ENCODE peak calls at places on chromosomes 2 and 18, in eight cellular contexts. H is IMR-90, E is K562, T is fibroblast of lung, F is psoas muscle, L is tibial nerve, U is mesendoderm, A is suprapubic skin. D is an unnamed sample. For H3K27me3, the result is how much of the 10 kb centered on the place peaks cover.

GRCh38 chr2:237102428-237102827 is 16.7 kb downstream of the COPS8 start:
- DNase-seq in H (no peak), E (no peak), T (no peak), F (no peak), L (no peak), U (no peak), A (no peak), D (no peak)

GRCh38 chr2:177772529-177772928 is 300.0 kb downstream of the PDE11A start:
- DNase-seq in H (peak), E (peak), T (peak), F (no peak), L (no peak), U (peak), A (no peak), D (no peak)

GRCh38 chr2:189587771-189588170 is 7.2 kb upstream of the SLC40A1 start:
- DNase-seq in H (no peak), E (no peak), T (no peak), F (no peak), L (no peak), U (no peak), A (no peak), D (no peak)

GRCh38 chr18:79507546-79508480 is 112.1 kb downstream of the NFATC1 start:
- DNase-seq in H (peak), E (peak), T (peak), F (peak), L (peak), U (no peak), A (peak), D (peak)

GRCh38 chr2:165067958-165068612 is 112.8 kb upstream of the SLC38A11 start:
- DNase-seq in H (peak), E (no peak), T (peak), F (no peak), L (no peak), U (peak), A (no peak), D (no peak)

GRCh38 chr18:39946623-39947061 is 2008.4 kb upstream of the PIK3C3 start:
- DNase-seq in H (peak), E (no peak), T (peak), F (no peak), L (no peak), U (peak), A (no peak), D (peak)

GRCh38 chr2:104521247-104521646 is 332.7 kb upstream of the POU3F3 start:
- DNase-seq in H (no peak), E (no peak), T (no peak), F (no peak), L (no peak), U (peak), A (no peak), D (no peak)

GRCh38 chr18:59033361-59033760 is 106.3 kb upstream of the SEC11C start:
- DNase-seq in H (peak), E (no peak), T (no peak), F (no peak), L (no peak), U (peak), A (no peak), D (no peak)

GRCh38 chr2:157055660-157056199 is 201.8 kb upstream of the GALNT5 start:
- DNase-seq in H (peak), E (no peak), T (peak), F (no peak), L (no peak), U (no peak), A (no peak), D (no peak)

DNA sequence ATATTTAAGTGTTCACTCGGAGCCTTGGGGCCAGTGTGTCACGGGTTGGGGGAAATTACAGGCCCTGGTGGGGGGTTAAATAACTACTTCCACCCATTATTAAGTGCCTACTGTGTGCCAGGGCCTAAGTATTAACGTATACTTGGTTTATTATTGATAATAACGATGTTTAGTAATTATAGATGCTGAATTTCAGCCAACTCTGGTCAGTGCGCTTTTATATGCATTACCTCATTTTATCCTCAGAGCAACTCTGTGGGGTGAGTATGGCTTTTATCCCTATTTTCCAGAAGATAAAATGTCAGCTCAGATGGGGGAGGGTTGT is 848 bp upstream of the RAB11FIP5 start:
- DNase-seq in H (no peak), E (no peak), T (no peak), F (no peak), L (no peak), U (no peak), A (no peak), D (no peak)
- H3K27ac ChIP-seq in H (peak), E (no peak), T (peak), F (peak), L (peak), U (no peak), A (peak), D (peak)

GRCh38 chr2:97745474-97746172 is 32.2 kb downstream of the ZAP70 start:
- DNase-seq in H (peak), E (no peak), T (no peak), F (no peak), L (no peak), U (no peak), A (no peak), D (peak)
- H3K4me3 ChIP-seq in H (no peak), E (no peak), T (no peak), F (no peak), L (no peak), U (no peak), A (no peak), D (no peak)

GRCh38 chr2:153872311-153873061 is 764 bp downstream of the GALNT13 start:
- DNase-seq in H (no peak), E (no peak), T (no peak), F (no peak), L (no peak), U (peak), A (no peak), D (peak)

GRCh38 chr2:153871231-153872221 is at the start of gene GALNT13:
- DNase-seq in H (no peak), E (no peak), T (peak), F (peak), L (no peak), U (peak), A (peak), D (peak)

GRCh38 chr2:153873062-153874048 is 1.6 kb downstream of the GALNT13 start:
- DNase-seq in H (no peak), E (no peak), T (no peak), F (no peak), L (no peak), U (peak), A (peak), D (peak)

GRCh38 chr2:153866595-153866994 is 5.1 kb upstream of the GALNT13 start:
- DNase-seq in H (no peak), E (no peak), T (no peak), F (no peak), L (no peak), U (no peak), A (no peak), D (no peak)

GRCh38 chr2:153870308-153870707 is 1.4 kb upstream of the GALNT13 start:
- DNase-seq in H (no peak), E (no peak), T (no peak), F (no peak), L (no peak), U (peak), A (no peak), D (no peak)
- H3K27me3 ChIP-seq in H (under half), E (under half), T (under half), F (under half), L (under half), U (under half), A (under half), D (half or more)

GRCh38 chr18:24142376-24142775 is 3.5 kb downstream of the CABYR start:
- DNase-seq in H (no peak), E (no peak), T (no peak), F (no peak), L (no peak), U (no peak), A (no peak), D (no peak)

GRCh38 chr18:24138884-24139616 is at the start of gene CABYR:
- DNase-seq in H (peak), E (no peak), T (peak), F (peak), L (peak), U (peak), A (peak), D (peak)

GRCh38 chr18:24140697-24141096 is 1.8 kb downstream of the CABYR start:
- DNase-seq in H (no peak), E (no peak), T (no peak), F (no peak), L (no peak), U (no peak), A (no peak), D (no peak)

GRCh38 chr18:24136967-24137373 is 1.9 kb upstream of the CABYR start:
- DNase-seq in H (peak), E (no peak), T (peak), F (no peak), L (no peak), U (peak), A (no peak), D (no peak)

GRCh38 chr18:24138281-24138883 is 480 bp upstream of the CABYR start:
- DNase-seq in H (no peak), E (no peak), T (no peak), F (no peak), L (no peak), U (no peak), A (no peak), D (no peak)
- H3K27ac ChIP-seq in H (no peak), E (no peak), T (peak), F (no peak), L (peak), U (no peak), A (no peak), D (peak)

GRCh38 chr2:9142551-9143263 is 63.9 kb upstream of the ASAP2 start:
- DNase-seq in H (peak), E (peak), T (peak), F (peak), L (peak), U (peak), A (peak), D (peak)
- H3K4me3 ChIP-seq in H (peak), E (peak), T (no peak), F (peak), L (peak), U (no peak), A (peak), D (no peak)

DNA sequence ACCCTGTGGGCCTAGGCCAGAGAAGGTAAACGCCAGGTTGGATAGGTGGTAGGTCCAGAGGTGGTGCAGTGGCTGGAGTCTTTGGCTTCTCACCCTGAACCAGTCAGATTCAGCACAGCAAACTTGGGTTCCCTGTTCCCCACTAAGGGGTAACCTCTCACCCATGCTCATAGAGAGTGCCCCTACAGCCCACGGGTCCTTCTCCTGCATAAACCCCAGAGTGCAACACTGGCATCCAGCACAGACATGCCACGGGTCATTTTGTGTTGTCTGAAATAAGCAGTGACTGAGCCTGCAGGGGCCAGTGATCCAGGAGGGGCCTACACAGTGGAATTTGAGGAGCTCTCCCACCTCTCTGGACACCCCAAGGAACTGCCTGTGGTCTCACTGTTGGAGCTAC is 40.5 kb upstream of the ATP6V1B1 start:
- DNase-seq in H (no peak), E (no peak), T (no peak), F (no peak), L (no peak), U (no peak), A (no peak), D (no peak)
- H3K27me3 ChIP-seq in H (half or more), E (half or more), T (half or more), F (under half), L (under half), U (half or more), A (half or more), D (half or more)

GRCh38 chr2:215003001-215003400 is 135.4 kb downstream of the ABCA12 start:
- DNase-seq in H (peak), E (no peak), T (peak), F (no peak), L (no peak), U (peak), A (no peak), D (no peak)
- H3K27ac ChIP-seq in H (no peak), E (no peak), T (no peak), F (no peak), L (no peak), U (no peak), A (no peak), D (no peak)

DNA sequence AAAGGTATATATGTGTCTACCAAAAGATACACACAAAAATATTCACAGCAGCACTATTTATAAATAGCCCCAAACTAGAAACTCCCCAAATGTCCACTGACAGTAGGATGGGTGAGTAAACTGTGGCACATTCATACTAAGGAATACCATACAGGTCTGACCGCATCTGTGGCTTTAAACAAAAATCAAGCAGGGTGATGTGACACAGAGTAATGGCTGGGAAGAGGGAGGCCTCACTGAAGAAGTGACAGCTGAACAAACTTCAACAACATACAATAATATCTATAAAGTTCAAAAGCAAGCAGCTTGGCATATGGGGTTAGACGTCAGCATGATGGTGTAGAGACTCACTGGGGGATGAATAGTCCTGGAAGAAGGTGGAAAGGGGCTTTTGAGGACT is 115.1 kb upstream of the PPP1CB start:
- DNase-seq in H (no peak), E (no peak), T (no peak), F (no peak), L (no peak), U (no peak), A (no peak), D (no peak)
- H3K4me3 ChIP-seq in H (no peak), E (no peak), T (no peak), F (no peak), L (no peak), U (no peak), A (no peak), D (no peak)

GRCh38 chr2:158755310-158755709 is 39.8 kb upstream of the DAPL1 start:
- DNase-seq in H (no peak), E (no peak), T (no peak), F (no peak), L (no peak), U (peak), A (no peak), D (no peak)
- H3K27me3 ChIP-seq in H (under half), E (under half), T (under half), F (under half), L (under half), U (under half), A (under half), D (under half)

D was measured in RWPE2.